ENCODE peak calls at places on chromosomes 6 and 20, in ten cellular contexts. S is fibroblast of lung; G is heart right ventricle; W is lung; R is ascending aorta; Q is kidney epithelial cell; E is CD4-positive, alpha-beta memory T cell; B is mesendoderm; A is iPS DF 6.9; N is HCT116. V is an unnamed sample. For H3K36me3, the result is how much of the 10 kb centered on the place peaks cover.

GRCh38 chr20:45320948-45321595 is 13.0 kb upstream of the MATN4 start:
- DNase-seq in S (no peak), G (no peak), W (no peak), R (no peak), Q (no peak), E (peak), B (no peak), A (no peak), N (no peak), V (no peak)

GRCh38 chr6:160328447-160328846 is 19.7 kb upstream of the SLC22A3 start:
- DNase-seq in S (no peak), G (no peak), W (no peak), R (peak), Q (no peak), E (no peak), B (no peak), A (no peak), N (no peak), V (peak)

GRCh38 chr6:166223091-166223490 is 55.4 kb upstream of the TBXT start:
- DNase-seq in S (no peak), G (no peak), W (no peak), R (no peak), Q (no peak), E (no peak), B (no peak), A (no peak), N (no peak), V (no peak)

GRCh38 chr6:104682722-104683643 is 176.7 kb downstream of the HACE1 start:
- DNase-seq in S (peak), G (peak), W (peak), R (no peak), Q (no peak), E (peak), B (peak), A (peak), N (peak), V (no peak)

GRCh38 chr6:10487668-10488327 is 33.4 kb upstream of the GCNT2 start:
- DNase-seq in S (no peak), G (no peak), W (no peak), R (no peak), Q (no peak), E (no peak), B (no peak), A (no peak), N (no peak), V (no peak)

GRCh38 chr20:53080969-53081871 is 109.1 kb downstream of the TSHZ2 start:
- DNase-seq in S (peak), G (no peak), W (peak), R (no peak), Q (peak), E (no peak), B (peak), A (no peak), N (no peak), V (no peak)

GRCh38 chr6:27422651-27423332 is 34.2 kb downstream of the ZNF391 start:
- DNase-seq in S (no peak), G (no peak), W (no peak), R (no peak), Q (no peak), E (no peak), B (peak), A (peak), N (no peak), V (no peak)

GRCh38 chr6:155108070-155108815 is 113.1 kb downstream of the TIAM2 start:
- DNase-seq in S (peak), G (no peak), W (no peak), R (no peak), Q (no peak), E (no peak), B (peak), A (no peak), N (no peak), V (no peak)

GRCh38 chr6:7906741-7907140 is 3.8 kb downstream of the TXNDC5 start:
- DNase-seq in S (no peak), G (no peak), W (no peak), R (no peak), Q (no peak), E (no peak), B (no peak), A (no peak), N (no peak), V (no peak)

GRCh38 chr6:92044312-92044711 is 1375.0 kb downstream of the EPHA7 start:
- DNase-seq in S (no peak), G (no peak), W (no peak), R (no peak), Q (no peak), E (no peak), B (no peak), A (no peak), N (no peak), V (no peak)

GRCh38 chr20:50504231-50504823 is 5.9 kb upstream of the PTPN1 start:
- DNase-seq in S (no peak), G (no peak), W (no peak), R (no peak), Q (no peak), E (no peak), B (peak), A (no peak), N (peak), V (no peak)

GRCh38 chr6:161168281-161168891 is 105.5 kb downstream of the AGPAT4 start:
- DNase-seq in S (peak), G (peak), W (no peak), R (no peak), Q (peak), E (no peak), B (peak), A (no peak), N (peak), V (peak)

GRCh38 chr6:100296810-100297544 is 167.7 kb downstream of the SIM1 start:
- DNase-seq in S (peak), G (no peak), W (no peak), R (no peak), Q (peak), E (no peak), B (peak), A (no peak), N (peak), V (no peak)

GRCh38 chr20:13783528-13783927 is 1.2 kb downstream of the ESF1 start:
- DNase-seq in S (no peak), G (no peak), W (no peak), R (no peak), Q (no peak), E (no peak), B (no peak), A (no peak), N (no peak), V (no peak)

GRCh38 chr20:63094767-63095499 is 88.2 kb upstream of the BHLHE23 start:
- DNase-seq in S (no peak), G (no peak), W (no peak), R (no peak), Q (no peak), E (no peak), B (no peak), A (no peak), N (no peak), V (no peak)

GRCh38 chr6:107536183-107536582 is 46.3 kb downstream of the SOBP start:
- DNase-seq in S (no peak), G (no peak), W (no peak), R (no peak), Q (no peak), E (no peak), B (no peak), A (no peak), N (no peak), V (no peak)

GRCh38 chr6:43012364-43012763 is 1.4 kb downstream of the MEA1 start:
- DNase-seq in S (no peak), G (no peak), W (no peak), R (no peak), Q (no peak), E (no peak), B (no peak), A (no peak), N (no peak), V (no peak)

GRCh38 chr20:45100563-45101245 is at the start of gene KCNS1:
- DNase-seq in S (peak), G (no peak), W (no peak), R (no peak), Q (no peak), E (no peak), B (peak), A (peak), N (no peak), V (no peak)

GRCh38 chr6:147132889-147133288 is 71.3 kb upstream of the STXBP5 start:
- DNase-seq in S (peak), G (no peak), W (no peak), R (no peak), Q (no peak), E (no peak), B (no peak), A (no peak), N (no peak), V (no peak)

GRCh38 chr20:19492937-19493336 is 265.1 kb upstream of the RIN2 start:
- DNase-seq in S (no peak), G (no peak), W (no peak), R (no peak), Q (no peak), E (no peak), B (peak), A (no peak), N (no peak), V (no peak)

GRCh38 chr6:41693281-41693838 is 42.0 kb downstream of the TFEB start:
- DNase-seq in S (no peak), G (no peak), W (no peak), R (no peak), Q (no peak), E (no peak), B (no peak), A (no peak), N (no peak), V (no peak)

GRCh38 chr6:41690541-41691330 is 44.7 kb downstream of the TFEB start:
- DNase-seq in S (no peak), G (no peak), W (no peak), R (no peak), Q (no peak), E (no peak), B (no peak), A (no peak), N (no peak), V (no peak)

GRCh38 chr6:41692735-41693134 is 42.7 kb downstream of the TFEB start:
- DNase-seq in S (no peak), G (no peak), W (no peak), R (no peak), Q (no peak), E (no peak), B (no peak), A (no peak), N (no peak), V (no peak)

GRCh38 chr6:41692080-41692675 is 43.2 kb downstream of the TFEB start:
- DNase-seq in S (no peak), G (no peak), W (no peak), R (no peak), Q (no peak), E (no peak), B (peak), A (no peak), N (no peak), V (no peak)

GRCh38 chr6:41691426-41692079 is 43.9 kb downstream of the TFEB start:
- DNase-seq in S (no peak), G (no peak), W (no peak), R (no peak), Q (no peak), E (no peak), B (peak), A (no peak), N (no peak), V (peak)
- H3K36me3 ChIP-seq in S (under half), G (under half), W (under half), R (under half), Q (under half), E (under half), B (under half), A (under half), N (under half), V (under half)

GRCh38 chr6:113352029-113352801 is 504.9 kb upstream of the MARCKS start:
- DNase-seq in S (peak), G (no peak), W (no peak), R (no peak), Q (peak), E (no peak), B (no peak), A (no peak), N (peak), V (no peak)
- H3K4me3 ChIP-seq in S (no peak), G (no peak), W (no peak), R (no peak), Q (no peak), E (no peak), B (no peak), A (no peak), N (peak), V (no peak)

GRCh38 chr20:9110916-9111432 is 42.1 kb downstream of the PLCB4 start:
- DNase-seq in S (no peak), G (no peak), W (no peak), R (no peak), Q (no peak), E (no peak), B (no peak), A (no peak), N (no peak), V (no peak)
- H3K36me3 ChIP-seq in S (under half), G (under half), W (under half), R (under half), Q (under half), E (under half), B (under half), A (under half), N (under half), V (under half)

DNA sequence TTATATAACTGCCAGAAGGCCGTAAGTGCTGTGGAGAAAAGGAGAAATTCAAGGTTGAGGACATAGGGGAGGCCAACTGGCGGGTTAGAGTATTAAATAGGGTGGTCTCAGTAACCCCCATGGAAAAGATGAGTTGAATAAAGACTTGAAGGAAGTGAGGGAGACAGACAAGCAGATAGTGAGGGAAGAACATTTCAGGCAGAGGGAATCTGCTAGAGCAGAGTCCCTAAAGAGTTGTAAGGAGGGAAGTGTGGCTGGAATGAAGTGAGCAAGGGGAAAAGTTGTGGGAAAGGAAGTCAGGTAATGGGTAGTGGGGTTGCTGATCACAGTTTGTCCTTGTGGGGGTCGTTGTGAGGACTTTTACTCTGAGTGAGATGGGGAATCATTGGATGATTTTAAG is 1.4 kb downstream of the KIFC1 start:
- DNase-seq in S (no peak), G (no peak), W (no peak), R (no peak), Q (no peak), E (no peak), B (no peak), A (no peak), N (no peak), V (no peak)
- H3K4me3 ChIP-seq in S (peak), G (peak), W (no peak), R (no peak), Q (peak), E (no peak), B (peak), A (no peak), N (peak), V (no peak)

DNA sequence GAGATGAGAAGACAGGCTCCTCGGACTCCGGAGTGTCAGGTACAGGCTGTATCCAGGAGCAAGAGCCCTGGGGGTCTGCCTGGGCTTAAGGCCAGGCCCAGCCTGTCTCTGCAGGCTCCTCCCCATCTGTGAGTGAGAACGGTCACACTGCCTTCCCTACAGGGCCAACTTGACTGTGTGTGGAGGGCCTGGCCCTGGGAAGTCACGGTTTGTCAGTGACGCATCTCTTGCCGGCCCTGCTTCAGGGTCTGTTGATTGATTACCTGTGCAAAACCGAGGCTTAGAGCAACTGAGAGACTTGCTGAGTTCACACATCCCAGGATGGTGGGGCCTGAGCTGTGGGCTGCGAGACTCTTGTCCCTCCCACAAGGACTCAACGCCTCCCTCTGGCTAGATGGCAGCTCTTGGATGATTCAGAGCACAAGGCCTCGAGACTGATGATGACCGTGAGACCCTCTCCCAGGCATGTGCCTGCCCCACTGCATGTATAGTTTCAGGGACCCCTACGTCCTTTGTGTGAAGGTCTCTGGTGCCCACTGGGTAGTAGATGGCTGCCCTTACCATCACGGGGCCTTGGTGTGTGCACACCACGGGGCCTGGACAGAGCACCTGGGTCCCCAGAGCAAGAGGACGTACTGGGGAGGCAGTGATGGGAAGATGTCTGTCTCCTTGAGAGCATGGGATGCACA is 6.0 kb downstream of the RBM38 start:
- DNase-seq in S (peak), G (no peak), W (no peak), R (no peak), Q (no peak), E (no peak), B (no peak), A (no peak), N (no peak), V (no peak)
- H3K36me3 ChIP-seq in S (under half), G (under half), W (under half), R (under half), Q (under half), E (half or more), B (under half), A (under half), N (under half), V (under half)

GRCh38 chr6:140061422-140062041 is 687.1 kb upstream of the CITED2 start:
- DNase-seq in S (no peak), G (no peak), W (no peak), R (no peak), Q (no peak), E (no peak), B (peak), A (no peak), N (no peak), V (no peak)

GRCh38 chr6:140059947-140060346 is 685.5 kb upstream of the CITED2 start:
- DNase-seq in S (peak), G (no peak), W (no peak), R (no peak), Q (no peak), E (no peak), B (no peak), A (no peak), N (no peak), V (no peak)

GRCh38 chr6:140064371-140064770 is 689.9 kb upstream of the CITED2 start:
- DNase-seq in S (no peak), G (no peak), W (no peak), R (no peak), Q (no peak), E (no peak), B (no peak), A (no peak), N (no peak), V (no peak)

GRCh38 chr6:140058846-140059245 is 684.4 kb upstream of the CITED2 start:
- DNase-seq in S (no peak), G (no peak), W (no peak), R (no peak), Q (no peak), E (no peak), B (peak), A (no peak), N (no peak), V (no peak)

DNA sequence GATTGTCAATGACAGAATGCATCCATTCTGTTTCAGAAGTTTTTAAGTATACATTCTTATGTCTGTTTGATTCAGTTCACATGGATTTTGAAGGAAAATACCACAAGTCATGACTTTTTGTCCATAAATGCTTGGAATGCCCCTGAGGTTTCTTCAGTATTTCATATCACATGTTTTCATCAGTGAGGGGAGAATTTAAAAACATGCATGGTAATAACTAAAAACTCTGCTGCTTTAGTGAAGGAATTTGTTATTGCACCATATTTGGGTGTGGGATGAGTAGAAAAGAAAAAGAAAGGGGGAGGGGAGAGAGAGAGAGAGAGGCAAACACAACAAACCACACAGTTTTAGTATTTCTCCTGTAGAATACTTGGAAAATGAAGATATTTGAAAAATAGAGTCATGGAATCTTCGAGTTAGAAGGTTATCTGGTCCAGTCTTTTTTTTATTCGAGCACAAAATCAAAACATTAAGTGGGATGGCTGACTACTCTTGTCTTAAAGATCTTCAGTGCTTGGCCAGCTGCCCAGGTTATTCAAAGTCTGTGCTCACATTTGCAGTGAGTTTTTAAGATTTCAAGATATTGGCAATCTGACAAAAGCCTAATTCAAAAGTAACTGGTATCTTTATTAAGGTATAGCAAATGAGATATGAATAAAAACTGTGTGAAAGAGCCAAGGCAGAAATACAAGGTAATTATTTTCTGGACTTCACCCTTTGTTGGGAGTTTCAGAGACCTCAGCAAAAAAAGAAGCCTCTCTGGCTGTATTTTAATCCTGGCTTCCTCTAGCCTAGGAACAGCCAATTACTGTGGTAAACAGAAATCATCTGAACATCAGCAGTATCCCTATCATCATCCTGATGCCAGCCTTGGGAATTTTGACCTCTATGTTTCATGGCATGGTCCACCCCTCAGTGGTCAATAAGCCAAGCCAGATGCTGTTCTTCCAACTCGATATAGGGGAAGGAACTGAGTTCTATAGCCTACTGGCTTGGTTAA is 687.9 kb upstream of the CITED2 start:
- DNase-seq in S (peak), G (peak), W (peak), R (no peak), Q (peak), E (no peak), B (peak), A (no peak), N (no peak), V (peak)
- H3K4me3 ChIP-seq in S (no peak), G (no peak), W (no peak), R (no peak), Q (no peak), E (no peak), B (no peak), A (no peak), N (no peak), V (no peak)

DNA sequence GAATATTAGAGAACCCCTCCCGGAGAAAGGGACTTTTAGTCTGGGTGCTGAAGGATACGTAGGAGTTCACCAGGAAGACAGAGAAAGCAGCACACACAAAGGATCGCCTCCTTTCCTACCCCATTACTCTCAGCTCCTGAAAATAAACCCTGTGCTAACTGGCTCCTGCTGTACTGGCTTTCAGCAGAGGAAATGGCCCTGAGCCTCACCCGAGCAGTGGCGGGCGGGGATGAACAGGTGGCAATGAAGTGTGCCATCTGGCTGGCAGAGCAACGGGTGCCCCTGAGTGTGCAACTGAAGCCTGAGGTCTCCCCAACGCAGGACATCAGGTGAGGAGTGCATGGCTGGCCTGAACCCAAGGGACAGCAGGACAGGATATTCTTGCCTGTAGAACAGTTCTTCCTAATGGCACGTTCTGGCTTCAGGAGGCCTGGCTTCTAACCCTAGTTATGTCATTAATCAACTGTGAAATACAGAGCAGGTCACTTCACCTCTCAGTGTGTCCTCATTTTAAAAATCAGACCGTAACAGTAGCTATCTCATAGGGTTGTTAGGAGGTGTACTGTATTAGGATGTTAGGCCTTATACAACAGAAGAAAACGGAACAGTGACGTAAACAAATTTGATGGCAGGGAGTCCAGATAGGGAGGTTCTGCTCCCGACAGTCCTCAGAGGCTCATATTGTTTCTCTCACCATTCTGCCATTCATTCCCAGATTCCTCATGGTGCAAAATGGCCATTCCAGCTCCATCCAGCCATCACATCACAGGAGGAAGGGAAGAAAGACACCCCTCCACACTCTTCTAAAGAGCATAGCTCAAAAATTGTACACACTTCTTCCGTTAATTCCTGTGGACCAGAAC is 1.8 kb downstream of the RBCK1 start:
- DNase-seq in S (no peak), G (no peak), W (no peak), R (no peak), Q (no peak), E (no peak), B (no peak), A (no peak), N (no peak), V (peak)
- H3K36me3 ChIP-seq in S (under half), G (under half), W (under half), R (under half), Q (under half), E (under half), B (under half), A (under half), N (under half), V (under half)

V was measured in tibial artery.